ENCODE peak calls at places on chromosomes 3 and 15, in ten cellular contexts. L is endodermal cell; X is CD8-positive, alpha-beta T cell; E is IMR-90; S is pancreas; O is GM23338; K is gastrocnemius medialis; R is lower lobe of right lung; P is transverse colon; Z is RWPE2. Q is an unnamed sample.

GRCh38 chr3:49869525-49870126 is at the start of gene CAMKV:
- DNase-seq in L (peak), X (peak), E (no peak), S (no peak), O (peak), K (no peak), R (no peak), P (no peak), Z (no peak), Q (no peak)

GRCh38 chr15:82127581-82127980 is 81.8 kb upstream of the MEX3B start:
- DNase-seq in L (no peak), X (no peak), E (no peak), S (no peak), O (no peak), K (no peak), R (no peak), P (no peak), Z (no peak), Q (no peak)

GRCh38 chr15:96330064-96330449 is 443 bp upstream of the NR2F2 start:
- DNase-seq in L (no peak), X (no peak), E (peak), S (no peak), O (peak), K (peak), R (peak), P (peak), Z (peak), Q (peak)

GRCh38 chr3:171266034-171266805 is 194.0 kb downstream of the TNIK start:
- DNase-seq in L (no peak), X (no peak), E (peak), S (no peak), O (no peak), K (no peak), R (no peak), P (no peak), Z (no peak), Q (no peak)

GRCh38 chr3:140270329-140270728 is 335.3 kb downstream of the CLSTN2 start:
- DNase-seq in L (no peak), X (no peak), E (no peak), S (no peak), O (no peak), K (no peak), R (no peak), P (no peak), Z (no peak), Q (no peak)

GRCh38 chr3:5022966-5023776 is 43.9 kb downstream of the BHLHE40 start:
- DNase-seq in L (peak), X (no peak), E (peak), S (peak), O (peak), K (peak), R (no peak), P (no peak), Z (peak), Q (peak)

GRCh38 chr15:63052961-63053698 is 10.6 kb downstream of the TPM1 start:
- DNase-seq in L (peak), X (no peak), E (no peak), S (peak), O (peak), K (peak), R (no peak), P (peak), Z (no peak), Q (peak)

GRCh38 chr3:140252812-140253656 is 318.0 kb downstream of the CLSTN2 start:
- DNase-seq in L (no peak), X (no peak), E (no peak), S (no peak), O (no peak), K (no peak), R (no peak), P (no peak), Z (no peak), Q (no peak)

GRCh38 chr3:13215940-13216546 is 142.8 kb upstream of the IQSEC1 start:
- DNase-seq in L (no peak), X (no peak), E (peak), S (peak), O (no peak), K (no peak), R (no peak), P (no peak), Z (no peak), Q (no peak)

GRCh38 chr15:67834593-67835348 is 5.1 kb downstream of the RNU6-1 start:
- DNase-seq in L (peak), X (no peak), E (no peak), S (no peak), O (peak), K (no peak), R (no peak), P (peak), Z (peak), Q (no peak)

GRCh38 chr3:41933154-41933676 is 28.7 kb downstream of the ULK4 start:
- DNase-seq in L (no peak), X (no peak), E (peak), S (no peak), O (no peak), K (no peak), R (no peak), P (no peak), Z (no peak), Q (no peak)

GRCh38 chr3:23590874-23591273 is 214.9 kb upstream of the UBE2E1 start:
- DNase-seq in L (no peak), X (no peak), E (no peak), S (no peak), O (no peak), K (no peak), R (no peak), P (no peak), Z (no peak), Q (no peak)

GRCh38 chr3:150172356-150172755 is 201.7 kb upstream of the PFN2 start:
- DNase-seq in L (no peak), X (no peak), E (no peak), S (no peak), O (no peak), K (no peak), R (no peak), P (no peak), Z (no peak), Q (no peak)

GRCh38 chr15:74725845-74726773 is 781 bp upstream of the CYP1A1 start:
- DNase-seq in L (peak), X (peak), E (no peak), S (peak), O (peak), K (no peak), R (peak), P (peak), Z (no peak), Q (peak)

GRCh38 chr3:134824676-134825290 is 29.7 kb downstream of the EPHB1 start:
- DNase-seq in L (no peak), X (no peak), E (no peak), S (no peak), O (no peak), K (peak), R (no peak), P (no peak), Z (no peak), Q (peak)

GRCh38 chr3:129424185-129424841 is 4.1 kb downstream of the EFCAB12 start:
- DNase-seq in L (peak), X (no peak), E (peak), S (peak), O (no peak), K (no peak), R (no peak), P (peak), Z (no peak), Q (no peak)

GRCh38 chr3:141789281-141789680 is 26.1 kb downstream of the GRK7 start:
- DNase-seq in L (peak), X (no peak), E (no peak), S (no peak), O (peak), K (no peak), R (no peak), P (no peak), Z (no peak), Q (no peak)

GRCh38 chr3:157167371-157167770 is 7.4 kb upstream of the CCNL1 start:
- DNase-seq in L (no peak), X (no peak), E (no peak), S (no peak), O (no peak), K (no peak), R (no peak), P (no peak), Z (no peak), Q (no peak)

GRCh38 chr3:69390771-69391170 is 4.9 kb upstream of the FRMD4B start:
- DNase-seq in L (no peak), X (no peak), E (no peak), S (no peak), O (no peak), K (no peak), R (no peak), P (no peak), Z (no peak), Q (no peak)

GRCh38 chr15:52261498-52262242 is 33.9 kb downstream of the MYO5C start:
- DNase-seq in L (peak), X (peak), E (peak), S (peak), O (peak), K (peak), R (peak), P (peak), Z (peak), Q (peak)

DNA sequence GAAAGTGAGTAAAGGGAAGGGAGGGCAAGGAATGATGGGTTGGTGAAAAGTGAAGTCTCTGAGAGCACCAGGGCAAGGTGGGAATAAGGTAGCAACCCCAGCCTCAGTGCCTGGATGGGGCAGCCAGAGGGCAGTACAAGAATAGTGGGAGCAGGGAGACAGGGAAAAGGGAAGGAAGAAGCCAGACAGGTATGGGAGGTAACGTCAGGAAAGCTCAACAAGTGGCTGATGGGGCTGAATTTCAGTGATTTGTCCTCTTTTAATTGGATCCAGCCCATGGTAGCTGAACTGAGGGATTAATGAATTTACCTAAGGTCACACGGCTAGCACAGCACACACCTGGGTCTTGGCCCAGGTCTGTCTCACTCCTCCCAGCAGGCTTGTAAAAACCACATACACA is 12.6 kb downstream of the RORA start:
- DNase-seq in L (peak), X (no peak), E (no peak), S (no peak), O (peak), K (no peak), R (no peak), P (no peak), Z (no peak), Q (no peak)
- TF ChIP-seq CTCF in L (peak), X (no peak), E (no peak), S (no peak), O (peak), K (no peak), R (no peak), P (no peak), Z (peak), Q (no peak)

GRCh38 chr15:99126195-99126594 is 21.3 kb downstream of the SYNM start:
- DNase-seq in L (no peak), X (no peak), E (no peak), S (no peak), O (no peak), K (no peak), R (peak), P (no peak), Z (no peak), Q (peak)
- H3K27ac ChIP-seq in L (no peak), X (no peak), E (no peak), S (no peak), O (no peak), K (peak), R (no peak), P (peak), Z (no peak), Q (peak)

GRCh38 chr3:98986073-98986472 is 84.6 kb upstream of the DCBLD2 start:
- DNase-seq in L (peak), X (no peak), E (peak), S (no peak), O (peak), K (no peak), R (no peak), P (no peak), Z (no peak), Q (no peak)

GRCh38 chr3:98994128-98994762 is 92.8 kb upstream of the DCBLD2 start:
- DNase-seq in L (no peak), X (no peak), E (peak), S (no peak), O (peak), K (no peak), R (no peak), P (no peak), Z (no peak), Q (no peak)

GRCh38 chr3:98985406-98985805 is 83.9 kb upstream of the DCBLD2 start:
- DNase-seq in L (no peak), X (no peak), E (no peak), S (no peak), O (no peak), K (no peak), R (no peak), P (no peak), Z (no peak), Q (no peak)

GRCh38 chr3:98990657-98991056 is 89.2 kb upstream of the DCBLD2 start:
- DNase-seq in L (no peak), X (no peak), E (no peak), S (no peak), O (no peak), K (no peak), R (no peak), P (no peak), Z (no peak), Q (no peak)

GRCh38 chr3:98991393-98991792 is 89.9 kb upstream of the DCBLD2 start:
- DNase-seq in L (no peak), X (no peak), E (no peak), S (no peak), O (peak), K (no peak), R (no peak), P (no peak), Z (no peak), Q (no peak)
- TF ChIP-seq CTCF in L (peak), X (no peak), E (peak), S (no peak), O (peak), K (no peak), R (no peak), P (no peak), Z (peak), Q (no peak)

GRCh38 chr3:45940004-45940780 is 3.1 kb upstream of the CXCR6 start:
- DNase-seq in L (no peak), X (no peak), E (no peak), S (no peak), O (peak), K (no peak), R (no peak), P (no peak), Z (no peak), Q (no peak)

GRCh38 chr3:45943207-45943846 is at the start of gene CXCR6:
- DNase-seq in L (no peak), X (peak), E (peak), S (no peak), O (no peak), K (no peak), R (no peak), P (peak), Z (no peak), Q (no peak)

GRCh38 chr3:45940781-45941365 is 2.4 kb upstream of the CXCR6 start:
- DNase-seq in L (no peak), X (no peak), E (no peak), S (no peak), O (no peak), K (no peak), R (no peak), P (no peak), Z (no peak), Q (no peak)

GRCh38 chr3:45944830-45945620 is 1.8 kb downstream of the CXCR6 start:
- DNase-seq in L (no peak), X (no peak), E (no peak), S (no peak), O (no peak), K (no peak), R (no peak), P (no peak), Z (no peak), Q (no peak)

DNA sequence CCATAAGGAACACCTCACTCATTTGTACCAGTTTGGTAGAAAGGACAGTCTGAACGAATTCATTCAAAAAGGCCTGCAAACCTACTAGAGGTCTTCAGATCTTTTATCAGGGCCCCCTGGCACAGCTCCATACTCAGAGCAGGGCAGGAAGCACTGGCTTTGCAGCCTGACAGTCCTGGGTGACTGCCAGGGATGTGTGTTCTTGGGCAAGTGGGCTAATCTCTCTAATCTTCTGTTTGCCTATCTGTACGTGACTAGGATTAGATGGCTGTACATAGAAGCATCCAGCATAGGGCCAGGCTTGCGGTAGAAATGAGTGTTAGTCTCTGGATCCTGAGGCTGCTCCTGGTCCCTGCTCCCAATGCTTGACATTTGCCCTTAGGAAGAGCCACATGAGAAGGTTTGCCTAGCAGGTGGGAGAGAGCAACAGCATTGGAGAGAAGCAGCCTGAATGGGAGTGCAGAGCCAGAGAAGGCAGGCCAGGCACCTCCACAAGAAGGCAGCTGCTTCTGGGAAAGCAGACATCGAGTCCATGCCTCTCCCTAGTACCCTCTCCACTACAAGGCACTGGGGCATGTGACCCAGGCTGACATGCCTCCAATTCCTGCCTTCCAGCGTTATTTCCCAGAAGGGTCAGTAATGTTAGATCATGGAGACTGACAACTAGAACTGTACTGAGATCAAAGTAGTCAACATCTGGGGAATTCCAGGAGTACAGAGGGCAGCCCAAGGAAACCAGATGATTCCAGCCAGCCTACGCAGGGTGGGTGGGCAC is 1.0 kb upstream of the CXCR6 start:
- DNase-seq in L (no peak), X (no peak), E (no peak), S (no peak), O (no peak), K (no peak), R (no peak), P (no peak), Z (no peak), Q (no peak)
- H3K27ac ChIP-seq in L (no peak), X (no peak), E (no peak), S (no peak), O (no peak), K (peak), R (no peak), P (no peak), Z (no peak), Q (no peak)

DNA sequence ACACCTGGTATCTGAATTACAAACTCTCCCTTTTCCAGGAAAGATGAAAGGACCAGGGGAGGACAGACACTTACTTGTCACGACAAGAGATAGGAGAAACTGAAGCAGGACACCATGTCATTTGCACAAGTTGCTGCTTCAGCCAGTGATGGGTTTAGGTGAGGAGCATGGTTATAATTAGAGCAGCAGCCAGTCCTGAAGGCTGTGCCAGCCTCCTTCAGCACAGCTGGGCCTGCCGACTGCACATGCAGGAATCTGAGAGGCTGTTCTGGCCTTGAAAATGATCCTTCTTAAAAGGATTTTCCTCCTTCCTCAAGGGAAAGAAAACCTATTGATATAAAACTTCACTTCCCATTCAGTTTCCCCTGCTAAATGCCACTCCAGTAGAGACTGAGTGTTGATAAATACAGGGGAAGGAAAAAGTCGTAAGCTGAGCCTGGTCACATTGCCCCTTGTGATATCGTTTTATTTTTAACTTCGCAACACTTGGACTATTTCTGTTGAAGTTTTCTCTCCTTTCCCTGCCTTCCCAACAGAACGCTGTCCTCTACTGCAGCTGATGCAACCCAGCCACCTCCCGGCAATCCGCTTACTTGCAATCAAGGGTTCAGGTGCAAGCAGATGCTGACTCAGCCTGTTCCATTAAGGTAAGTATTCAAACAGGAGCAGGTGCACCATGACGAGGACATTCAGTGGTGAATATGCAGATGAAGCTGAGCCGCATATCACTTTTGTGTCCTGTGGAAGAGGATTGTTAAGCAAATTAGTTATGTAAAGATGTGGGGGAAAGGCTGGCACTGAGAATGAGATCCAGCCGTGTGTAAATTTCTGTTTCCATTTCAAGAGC is at the start of gene FBXO40:
- DNase-seq in L (peak), X (no peak), E (no peak), S (peak), O (peak), K (peak), R (no peak), P (peak), Z (no peak), Q (no peak)
- TF ChIP-seq CTCF in L (peak), X (no peak), E (no peak), S (no peak), O (no peak), K (no peak), R (no peak), P (no peak), Z (no peak), Q (no peak)

GRCh38 chr3:48439820-48440589 is at the start of the genes CCDC51 and TMA7:
- DNase-seq in L (peak), X (peak), E (peak), S (peak), O (peak), K (peak), R (peak), P (peak), Z (peak), Q (peak)

GRCh38 chr3:48445277-48445882 is 1.2 kb upstream of the ATRIP start:
- DNase-seq in L (no peak), X (no peak), E (no peak), S (no peak), O (no peak), K (no peak), R (no peak), P (no peak), Z (no peak), Q (peak)

GRCh38 chr3:48440590-48440958 is 517 bp downstream of the TMA7 start:
- DNase-seq in L (no peak), X (no peak), E (no peak), S (no peak), O (peak), K (no peak), R (no peak), P (peak), Z (peak), Q (no peak)

GRCh38 chr3:48446043-48446424 is 503 bp upstream of the ATRIP start:
- DNase-seq in L (no peak), X (no peak), E (no peak), S (no peak), O (no peak), K (no peak), R (no peak), P (no peak), Z (no peak), Q (no peak)

DNA sequence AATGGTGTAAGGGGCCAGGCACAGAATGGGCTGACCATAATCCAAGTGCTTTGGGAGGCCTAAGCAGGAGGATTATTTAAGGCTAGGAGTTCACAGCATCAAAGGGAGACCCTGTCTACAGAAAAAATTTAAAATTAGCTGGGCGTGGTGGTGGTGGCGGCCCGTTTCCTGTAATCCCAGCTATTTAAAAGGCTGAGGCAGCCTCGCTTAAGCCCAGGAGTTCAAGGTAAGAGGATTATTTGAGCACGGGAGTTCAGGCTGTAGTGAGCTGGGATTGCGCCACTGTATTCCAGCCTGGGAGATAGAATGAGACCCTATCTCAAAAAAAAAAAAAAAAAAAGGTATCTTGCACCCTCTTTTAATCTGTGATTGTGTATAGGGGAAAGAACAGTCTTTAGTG is 1.9 kb downstream of the TMA7 start:
- DNase-seq in L (no peak), X (no peak), E (no peak), S (no peak), O (no peak), K (no peak), R (no peak), P (no peak), Z (no peak), Q (no peak)
- H3K27ac ChIP-seq in L (no peak), X (peak), E (no peak), S (no peak), O (peak), K (no peak), R (no peak), P (peak), Z (peak), Q (no peak)

Q was measured in ascending aorta.